ENCODE peak calls at places on chromosomes 7 and 10, in eight cellular contexts. A, R, B, Z, V, U, P and O are unnamed samples.
A peak's percentile ranks its signal among the peaks of the same experiment; 100 is the strongest.

GRCh38 chr10:129725011-129725410 is 239.1 kb downstream of the EBF3 start:
- DNase-seq in P (no peak), A (no peak), V (no peak), R (no peak), B (no peak), Z (no peak), U (no peak), O (no peak)

GRCh38 chr7:113799896-113800295 is 118.9 kb downstream of the PPP1R3A start:
- DNase-seq in V (no peak), A (no peak), B (no peak), Z (no peak), U (no peak), P (no peak), R (no peak), O (no peak)

GRCh38 chr7:28575241-28575643 is 162.9 kb downstream of the CREB5 start:
- DNase-seq in P (peak; percentile 63), U (no peak), V (no peak), B (peak; percentile 4), A (peak; percentile 52), R (no peak), Z (no peak), O (no peak)

GRCh38 chr7:129376076-129376777 is 58.0 kb upstream of the STRIP2 start:
- DNase-seq in R (peak; percentile 52), P (peak; percentile 61), A (peak; percentile 42), U (peak; percentile 29), B (peak; percentile 15), V (peak; percentile 27), Z (no peak), O (no peak)

GRCh38 chr7:123440202-123440601 is 94.2 kb downstream of the IQUB start:
- DNase-seq in B (no peak), R (no peak), P (no peak), U (no peak), Z (no peak), V (no peak), A (no peak), O (no peak)

GRCh38 chr10:61835069-61835908 is 66.2 kb upstream of the ARID5B start:
- DNase-seq in R (peak; percentile 15), A (peak; percentile 76), B (peak; percentile 73), Z (no peak), P (peak; percentile 71), U (peak; percentile 19), V (peak; percentile 84), O (no peak)

GRCh38 chr10:34467364-34467763 is 347.7 kb downstream of the PARD3 start:
- DNase-seq in R (no peak), U (no peak), P (no peak), A (no peak), B (no peak), V (no peak), Z (no peak), O (no peak)

GRCh38 chr10:102678842-102679289 is 34.6 kb downstream of the TRIM8 start:
- DNase-seq in A (peak; percentile 35), B (peak; percentile 39), U (no peak), V (peak; percentile 56), P (peak; percentile 65), R (peak; percentile 81), Z (peak; percentile 69), O (no peak)

GRCh38 chr7:94649313-94649924 is 6.5 kb downstream of the SGCE start:
- DNase-seq in U (no peak), R (no peak), Z (no peak), A (peak; percentile 66), P (no peak), B (peak; percentile 12), V (peak; percentile 34), O (no peak)

GRCh38 chr10:5043716-5044115 is 40.1 kb upstream of the AKR1C2 start:
- DNase-seq in B (peak; percentile 53), U (peak; percentile 54), R (no peak), P (no peak), V (no peak), Z (no peak), A (no peak), O (no peak)

GRCh38 chr7:24383055-24383454 is 99.1 kb downstream of the NPY start:
- DNase-seq in B (no peak), U (no peak), Z (no peak), V (no peak), P (no peak), A (no peak), R (no peak), O (no peak)

GRCh38 chr10:115831025-115831424 is 442.0 kb downstream of the GFRA1 start:
- DNase-seq in Z (no peak), U (no peak), V (no peak), R (no peak), B (no peak), A (no peak), P (no peak), O (no peak)

GRCh38 chr7:65980478-65981250 is 1.3 kb downstream of the GUSB start:
- DNase-seq in U (peak; percentile 60), B (peak; percentile 12), A (no peak), V (no peak), Z (peak; percentile 82), P (no peak), R (peak; percentile 67), O (no peak)

GRCh38 chr10:98267069-98267893 is 713 bp downstream of the LOXL4 start:
- DNase-seq in Z (no peak), U (no peak), A (no peak), V (no peak), B (peak; percentile 49), R (peak; percentile 49), P (no peak), O (no peak)

GRCh38 chr10:33254556-33255160 is 79.8 kb downstream of the NRP1 start:
- DNase-seq in A (no peak), V (no peak), P (no peak), U (no peak), Z (no peak), B (no peak), R (no peak), O (no peak)

GRCh38 chr10:103921750-103922195 is 3.8 kb upstream of the STN1 start:
- DNase-seq in B (no peak), A (no peak), R (no peak), U (no peak), P (peak; percentile 23), Z (no peak), V (no peak), O (no peak)

GRCh38 chr7:28619256-28619655 is 206.9 kb downstream of the CREB5 start:
- DNase-seq in R (no peak), A (no peak), P (no peak), B (no peak), Z (no peak), V (no peak), U (no peak), O (no peak)

GRCh38 chr7:52455571-52455970 is 579.9 kb upstream of the POM121L12 start:
- DNase-seq in B (no peak), A (no peak), P (no peak), V (no peak), Z (no peak), U (no peak), R (no peak), O (no peak)

GRCh38 chr10:70589762-70590662 is 12.5 kb downstream of the PRF1 start:
- DNase-seq in V (peak; percentile 56), R (no peak), U (no peak), A (no peak), Z (no peak), P (no peak), B (peak; percentile 23), O (no peak)

GRCh38 chr7:26365077-26365896 is 73.6 kb downstream of the SNX10 start:
- DNase-seq in R (peak; percentile 60), V (peak; percentile 81), P (peak; percentile 68), B (peak; percentile 71), Z (no peak), U (peak; percentile 68), A (peak; percentile 60), O (no peak)

GRCh38 chr10:34434119-34434594 is 380.9 kb downstream of the PARD3 start:
- DNase-seq in A (peak; percentile 54), R (no peak), V (peak; percentile 79), B (peak; percentile 71), Z (no peak), U (no peak), P (peak; percentile 45), O (no peak)

GRCh38 chr10:96025566-96025965 is 17.8 kb upstream of the CCNJ start:
- DNase-seq in Z (no peak), P (peak; percentile 23), R (no peak), V (no peak), A (peak; percentile 16), B (peak; percentile 8), U (no peak), O (no peak)

GRCh38 chr7:13044309-13044708 is 356.9 kb downstream of the ARL4A start:
- DNase-seq in V (no peak), R (no peak), A (no peak), U (no peak), P (no peak), B (no peak), Z (no peak), O (no peak)

GRCh38 chr7:29044529-29044928 is 86.4 kb upstream of the TRIL start:
- DNase-seq in R (no peak), P (no peak), A (no peak), B (peak; percentile 20), U (no peak), Z (no peak), V (peak; percentile 10), O (no peak)

DNA sequence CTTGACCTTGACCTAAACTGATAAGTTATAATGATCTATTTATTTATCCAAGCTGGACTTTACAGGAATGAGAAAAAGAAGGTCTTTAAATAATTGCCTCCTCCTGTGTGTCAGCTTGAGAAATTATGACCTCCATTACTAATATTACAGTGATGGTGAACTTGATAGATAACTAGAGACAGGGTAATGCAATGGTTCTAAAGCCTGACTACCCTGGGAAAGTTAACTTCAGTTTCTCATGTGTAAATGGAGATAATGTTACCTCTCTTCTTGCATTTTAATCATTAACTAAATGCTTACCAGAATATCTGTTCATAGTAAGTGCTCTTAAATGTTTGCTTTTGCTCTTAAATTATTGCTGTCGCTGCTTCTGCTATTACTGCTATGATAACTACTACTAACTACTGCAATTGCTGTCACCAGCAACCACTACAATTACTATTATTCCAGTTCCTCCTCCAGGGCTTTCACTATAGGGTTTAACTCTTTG is 111.1 kb downstream of the KAT6B start:
- DNase-seq in Z (no peak), B (no peak), V (no peak), A (no peak), U (no peak), R (no peak), P (no peak), O (no peak)
- TF ChIP-seq CTCF in Z (no peak), B (no peak), V (no peak), A (no peak), U (no peak), R (no peak), P (no peak), O (no peak)

GRCh38 chr10:92045641-92046106 is 122.1 kb downstream of the BTAF1 start:
- DNase-seq in P (no peak), V (no peak), B (no peak), Z (no peak), U (no peak), A (no peak), R (no peak), O (no peak)
- TF ChIP-seq CTCF in P (no peak), V (no peak), B (no peak), Z (no peak), U (no peak), A (no peak), R (no peak), O (no peak)

GRCh38 chr10:55989188-55989587 is 371.9 kb downstream of the ZWINT start:
- DNase-seq in R (no peak), A (no peak), Z (no peak), B (no peak), V (no peak), U (no peak), P (no peak), O (no peak)
- TF ChIP-seq CTCF in R (peak; percentile 23), A (no peak), Z (no peak), B (no peak), V (no peak), U (no peak), P (no peak), O (no peak)

GRCh38 chr10:110336111-110336721 is 31.5 kb upstream of the SMNDC1 start:
- DNase-seq in A (peak; percentile 92), B (peak; percentile 99), V (peak; percentile 98), Z (no peak), R (peak; percentile 33), P (peak; percentile 93), U (no peak), O (no peak)
- TF ChIP-seq CTCF in A (peak; percentile 54), B (peak; percentile 46), V (peak; percentile 26), Z (no peak), R (peak; percentile 40), P (no peak), U (no peak), O (no peak)